ENCODE peak calls at places on chromosomes 12 and 14, in eight cellular contexts. K is HT1080, Y is thyroid gland, S is choroid plexus epithelial cell, X is endothelial cell, J is AG04450, O is uterus, U is testis. N is an unnamed sample.

GRCh38 chr14:91801358-91801757 is 66.0 kb downstream of the TC2N start:
- DNase-seq in Y (no peak), J (no peak), O (no peak), X (no peak), S (no peak), U (no peak), K (no peak), N (no peak)

GRCh38 chr14:96105089-96105920 is 66.1 kb downstream of the C14orf132 start:
- DNase-seq in O (peak; percentile 39), X (no peak), Y (no peak), K (no peak), J (no peak), S (no peak), U (no peak), N (no peak)

GRCh38 chr14:85439696-85440328 is 90.1 kb upstream of the FLRT2 start:
- DNase-seq in S (peak; percentile 59), U (no peak), O (no peak), Y (no peak), X (no peak), K (peak; percentile 23), J (no peak), N (no peak)

GRCh38 chr12:131738196-131738595 is 27.3 kb downstream of the SFSWAP start:
- DNase-seq in K (no peak), U (no peak), X (no peak), Y (no peak), O (no peak), J (no peak), S (no peak), N (no peak)

GRCh38 chr14:39376671-39377403 is 55.4 kb downstream of the FBXO33 start:
- DNase-seq in U (no peak), J (no peak), X (no peak), Y (no peak), K (peak; percentile 56), O (no peak), S (peak; percentile 57), N (no peak)

GRCh38 chr12:6941267-6941666 is 2.3 kb upstream of the RNU7-1 start:
- DNase-seq in X (no peak), U (no peak), J (no peak), S (no peak), O (no peak), Y (no peak), K (no peak), N (no peak)

GRCh38 chr12:1805441-1806081 is 14.8 kb upstream of the LRTM2 start:
- DNase-seq in Y (no peak), S (no peak), U (no peak), J (no peak), O (no peak), K (no peak), X (no peak), N (no peak)

GRCh38 chr14:64279719-64280668 is 14.2 kb downstream of the ESR2 start:
- DNase-seq in J (no peak), O (peak; percentile 34), X (no peak), S (peak; percentile 12), K (peak; percentile 89), U (no peak), Y (no peak), N (no peak)

GRCh38 chr14:95488376-95489162 is 27.9 kb downstream of the SYNE3 start:
- DNase-seq in Y (peak; percentile 65), U (no peak), K (no peak), X (no peak), J (no peak), S (no peak), O (no peak), N (no peak)

GRCh38 chr12:6788972-6789905 is at the start of gene CD4:
- DNase-seq in X (no peak), S (no peak), U (peak; percentile 61), K (no peak), Y (peak; percentile 47), J (no peak), O (no peak), N (no peak)

GRCh38 chr14:98189521-98189920 is 1082.5 kb downstream of the BCL11B start:
- DNase-seq in S (no peak), K (no peak), J (no peak), X (no peak), U (no peak), O (no peak), Y (no peak), N (no peak)

GRCh38 chr12:51082561-51083139 is 746 bp downstream of the CSRNP2 start:
- DNase-seq in K (peak; percentile 56), S (peak; percentile 47), U (peak; percentile 34), Y (peak; percentile 10), O (peak; percentile 19), X (peak; percentile 36), J (no peak), N (no peak)

GRCh38 chr14:56962431-56962830 is 152.2 kb upstream of the OTX2 start:
- DNase-seq in Y (no peak), J (no peak), O (no peak), K (no peak), S (no peak), X (no peak), U (no peak), N (no peak)

GRCh38 chr14:97638864-97639263 is 841.7 kb downstream of the VRK1 start:
- DNase-seq in Y (no peak), S (no peak), O (no peak), J (no peak), X (no peak), K (no peak), U (no peak), N (no peak)

GRCh38 chr14:88799522-88799921 is 6.8 kb upstream of the EML5 start:
- DNase-seq in S (no peak), U (no peak), O (no peak), J (no peak), K (no peak), Y (no peak), X (no peak), N (no peak)

GRCh38 chr12:52243264-52243773 is 10.3 kb downstream of the KRT7 start:
- DNase-seq in S (no peak), U (no peak), X (no peak), K (peak; percentile 57), J (no peak), O (no peak), Y (peak; percentile 90), N (no peak)

GRCh38 chr12:2301531-2302461 is 249.0 kb downstream of the CACNA1C start:
- DNase-seq in J (peak; percentile 60), Y (no peak), X (no peak), S (no peak), K (no peak), O (no peak), U (no peak), N (no peak)

GRCh38 chr12:65699251-65699650 is 125.0 kb upstream of the HMGA2 start:
- DNase-seq in S (peak; percentile 85), U (no peak), Y (no peak), X (no peak), K (peak; percentile 22), O (no peak), J (no peak), N (peak; percentile 44)

GRCh38 chr12:28998662-28999120 is 150.4 kb upstream of the FAR2 start:
- DNase-seq in X (peak; percentile 33), S (peak; percentile 73), K (peak; percentile 12), Y (peak; percentile 18), O (peak; percentile 28), J (peak; percentile 1), U (peak; percentile 27), N (peak; percentile 27)

GRCh38 chr12:94956936-94957464 is 46.5 kb downstream of the NDUFA12 start:
- DNase-seq in S (no peak), K (no peak), O (no peak), Y (no peak), J (no peak), X (no peak), U (no peak), N (no peak)

GRCh38 chr12:109726511-109727038 is 12.9 kb downstream of the FAM222A start:
- DNase-seq in S (no peak), K (no peak), J (no peak), Y (no peak), O (no peak), X (no peak), U (no peak), N (no peak)

GRCh38 chr12:71710276-71711125 is 24.6 kb downstream of the TMEM19 start:
- DNase-seq in S (peak; percentile 80), O (no peak), J (peak; percentile 50), U (no peak), X (no peak), K (peak; percentile 97), Y (no peak), N (peak; percentile 37)

GRCh38 chr14:106831322-106831720 is 1304.9 kb downstream of the TMEM121 start:
- DNase-seq in S (peak; percentile 0), U (peak; percentile 80), Y (no peak), X (no peak), K (peak; percentile 5), O (no peak), J (no peak), N (no peak)

GRCh38 chr14:93989939-93990338 is 7.2 kb upstream of the CCDC197 start:
- DNase-seq in J (no peak), X (no peak), O (no peak), S (no peak), U (no peak), Y (no peak), K (no peak), N (no peak)

GRCh38 chr12:100493371-100494012 is 19.8 kb downstream of the NR1H4 start:
- DNase-seq in S (peak; percentile 58), X (no peak), O (no peak), J (no peak), K (no peak), Y (no peak), U (no peak), N (no peak)

GRCh38 chr14:104870368-104871144 is 5.5 kb downstream of the CEP170B start:
- DNase-seq in K (no peak), X (peak; percentile 66), S (no peak), U (no peak), Y (peak; percentile 20), O (no peak), J (no peak), N (no peak)

GRCh38 chr14:23562822-23563472 is 4.6 kb downstream of the AP1G2 start:
- DNase-seq in J (peak; percentile 18), S (peak; percentile 67), K (peak; percentile 56), Y (peak; percentile 50), X (peak; percentile 75), O (no peak), U (peak; percentile 58), N (no peak)

GRCh38 chr12:27922591-27923139 is 49.9 kb downstream of the PTHLH start:
- DNase-seq in U (peak; percentile 14), J (no peak), O (peak; percentile 13), S (peak; percentile 33), X (no peak), Y (no peak), K (peak; percentile 74), N (peak; percentile 49)

GRCh38 chr12:89414851-89415250 is 62.5 kb upstream of the DUSP6 start:
- DNase-seq in J (no peak), Y (no peak), U (no peak), O (no peak), X (no peak), S (peak; percentile 59), K (no peak), N (no peak)

GRCh38 chr14:42814817-42815216 is 1208.1 kb downstream of the LRFN5 start:
- DNase-seq in U (no peak), Y (no peak), S (no peak), O (no peak), X (no peak), K (no peak), J (no peak), N (no peak)

GRCh38 chr12:4268549-4269181 is 4.9 kb upstream of the CCND2 start:
- DNase-seq in X (peak; percentile 13), O (no peak), Y (peak; percentile 16), U (no peak), S (no peak), J (no peak), K (no peak), N (no peak)

GRCh38 chr12:65432606-65433005 is 154.1 kb downstream of the MSRB3 start:
- DNase-seq in O (no peak), S (no peak), K (no peak), J (no peak), U (no peak), Y (no peak), X (no peak), N (no peak)

GRCh38 chr14:91311284-91311662 is 66.8 kb upstream of the GPR68 start:
- DNase-seq in O (no peak), U (no peak), K (peak; percentile 30), X (no peak), S (no peak), Y (no peak), J (no peak), N (no peak)

GRCh38 chr14:104404922-104405321 is 174.6 kb upstream of the C14orf180 start:
- DNase-seq in O (no peak), U (no peak), X (no peak), Y (no peak), S (no peak), J (no peak), K (no peak), N (no peak)